ENCODE peak calls at places on chromosomes 3 and 15, in five cellular contexts. A, V, K, J and Q are unnamed samples.

GRCh38 chr15:40823572-40824343 is 4.8 kb downstream of the PPP1R14D start:
- DNase-seq in A (peak), V (no peak), J (no peak), K (no peak), Q (no peak)

GRCh38 chr3:170301404-170301803 is 56.1 kb upstream of the SKIL start:
- DNase-seq in J (no peak), K (no peak), V (no peak), A (no peak), Q (peak)

GRCh38 chr3:14413381-14414071 is 11.1 kb downstream of the SLC6A6 start:
- DNase-seq in J (no peak), A (no peak), V (peak), K (peak), Q (no peak)

GRCh38 chr3:48765376-48765775 is 48.4 kb upstream of the IP6K2 start:
- DNase-seq in J (peak), A (peak), V (no peak), K (no peak), Q (no peak)

GRCh38 chr15:29740692-29741311 is 81.5 kb downstream of the TJP1 start:
- DNase-seq in K (no peak), A (peak), J (no peak), V (no peak), Q (no peak)

GRCh38 chr15:100043732-100044131 is 298.0 kb downstream of the ADAMTS17 start:
- DNase-seq in V (no peak), J (no peak), K (no peak), A (no peak), Q (peak)

GRCh38 chr3:70882104-70882503 is 569.7 kb upstream of the MDFIC2 start:
- DNase-seq in V (no peak), J (peak), A (no peak), K (no peak), Q (peak)

GRCh38 chr3:45644467-45645201 is 44.6 kb upstream of the SACM1L start:
- DNase-seq in K (no peak), J (peak), A (no peak), V (no peak), Q (peak)

GRCh38 chr3:73295511-73296257 is 234.2 kb downstream of the EBLN2 start:
- DNase-seq in V (no peak), K (no peak), A (no peak), J (no peak), Q (no peak)

GRCh38 chr3:29614954-29615353 is 334.1 kb downstream of the RBMS3 start:
- DNase-seq in A (no peak), J (no peak), V (no peak), K (no peak), Q (no peak)

GRCh38 chr15:77409259-77410156 is 10.4 kb downstream of the PEAK1 start:
- DNase-seq in A (no peak), J (no peak), K (no peak), V (no peak), Q (no peak)

GRCh38 chr3:122646146-122646988 is 34.3 kb upstream of the PARP14 start:
- DNase-seq in V (no peak), K (no peak), A (no peak), J (no peak), Q (no peak)

GRCh38 chr3:193744822-193745684 is 152.0 kb downstream of the OPA1 start:
- DNase-seq in V (no peak), J (no peak), A (peak), K (no peak), Q (no peak)

GRCh38 chr3:149959443-149959842 is 11.3 kb downstream of the PFN2 start:
- DNase-seq in K (no peak), A (no peak), V (no peak), J (no peak), Q (no peak)

GRCh38 chr3:190534386-190534785 is 20.5 kb downstream of the IL1RAP start:
- DNase-seq in J (no peak), V (no peak), A (no peak), K (no peak), Q (peak)

GRCh38 chr3:182323126-182323727 is 470.1 kb upstream of the ATP11B start:
- DNase-seq in V (no peak), K (no peak), A (no peak), J (no peak), Q (no peak)

GRCh38 chr15:64134322-64134829 is 17.2 kb upstream of the SNX22 start:
- DNase-seq in A (no peak), V (no peak), K (no peak), J (no peak), Q (no peak)

GRCh38 chr15:101773496-101774100 is 29.7 kb upstream of the OR4F6 start:
- DNase-seq in J (no peak), V (no peak), A (peak), K (peak), Q (no peak)

GRCh38 chr3:13596426-13597205 is 47.7 kb downstream of the FBLN2 start:
- DNase-seq in V (no peak), A (no peak), J (no peak), K (no peak), Q (no peak)

GRCh38 chr15:34076785-34077184 is 24.9 kb downstream of the EMC7 start:
- DNase-seq in J (no peak), V (no peak), A (no peak), K (no peak), Q (no peak)

GRCh38 chr3:169365993-169366915 is 297.3 kb downstream of the MECOM start:
- DNase-seq in A (no peak), K (no peak), J (no peak), V (no peak), Q (no peak)

GRCh38 chr15:51267714-51268105 is 70.7 kb downstream of the CYP19A1 start:
- DNase-seq in A (no peak), K (peak), V (no peak), J (peak), Q (no peak)

GRCh38 chr3:73572371-73572770 is 52.4 kb downstream of the PDZRN3 start:
- DNase-seq in K (no peak), V (no peak), J (no peak), A (no peak), Q (no peak)

GRCh38 chr3:107241217-107241616 is 136.0 kb upstream of the CCDC54 start:
- DNase-seq in J (peak), A (no peak), K (peak), V (no peak), Q (no peak)

GRCh38 chr3:17153209-17153608 is 268.5 kb downstream of the PLCL2 start:
- DNase-seq in K (no peak), J (no peak), V (no peak), A (no peak), Q (no peak)

GRCh38 chr3:32138545-32139104 is 32.2 kb downstream of the GPD1L start:
- DNase-seq in K (no peak), J (no peak), V (no peak), A (no peak), Q (peak)

GRCh38 chr15:93249599-93249998 is 160.6 kb upstream of the RGMA start:
- DNase-seq in J (no peak), V (no peak), K (no peak), A (no peak), Q (no peak)

GRCh38 chr15:93250212-93250611 is 161.2 kb upstream of the RGMA start:
- DNase-seq in V (no peak), A (no peak), K (no peak), J (no peak), Q (no peak)

GRCh38 chr15:93245616-93246122 is 156.7 kb upstream of the RGMA start:
- DNase-seq in A (no peak), K (no peak), V (no peak), J (no peak), Q (no peak)

GRCh38 chr15:93246266-93247242 is 157.5 kb upstream of the RGMA start:
- DNase-seq in V (no peak), J (no peak), K (no peak), A (no peak), Q (no peak)

DNA sequence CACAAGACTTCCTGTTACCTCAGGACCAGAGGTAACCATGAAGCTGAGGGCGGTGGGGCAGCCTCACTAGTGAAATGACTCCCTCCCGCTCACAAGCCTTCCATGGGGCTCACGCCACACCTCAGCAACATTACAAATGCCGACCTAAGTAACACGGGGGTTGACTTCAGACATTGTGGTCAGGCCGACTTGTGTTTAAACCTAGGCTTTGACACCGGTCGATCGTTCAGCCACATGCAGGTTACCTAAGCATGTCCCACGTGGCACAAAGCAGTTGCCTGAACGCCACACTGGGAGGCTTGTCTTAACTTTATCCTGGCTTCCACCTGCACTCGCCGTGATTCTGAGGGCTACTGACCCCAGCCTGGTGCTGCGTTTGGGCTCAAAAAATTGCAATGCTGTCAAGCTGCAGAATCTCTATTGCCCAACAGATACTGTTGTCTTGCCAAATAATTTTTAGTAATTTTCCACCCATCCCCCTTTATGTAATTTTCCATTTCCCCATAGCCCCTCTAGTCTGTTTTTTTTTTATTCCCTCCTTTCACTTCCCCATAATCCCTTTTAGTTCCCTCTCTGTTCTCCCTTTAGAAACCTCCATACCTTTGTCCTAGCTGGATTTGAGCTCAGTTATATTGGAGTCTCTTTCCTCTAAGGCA is 158.6 kb upstream of the RGMA start:
- DNase-seq in A (no peak), J (no peak), K (no peak), V (no peak), Q (no peak)
- TF ChIP-seq JUN in A (no peak), J (no peak), K (no peak), V (no peak), Q (no peak)

DNA sequence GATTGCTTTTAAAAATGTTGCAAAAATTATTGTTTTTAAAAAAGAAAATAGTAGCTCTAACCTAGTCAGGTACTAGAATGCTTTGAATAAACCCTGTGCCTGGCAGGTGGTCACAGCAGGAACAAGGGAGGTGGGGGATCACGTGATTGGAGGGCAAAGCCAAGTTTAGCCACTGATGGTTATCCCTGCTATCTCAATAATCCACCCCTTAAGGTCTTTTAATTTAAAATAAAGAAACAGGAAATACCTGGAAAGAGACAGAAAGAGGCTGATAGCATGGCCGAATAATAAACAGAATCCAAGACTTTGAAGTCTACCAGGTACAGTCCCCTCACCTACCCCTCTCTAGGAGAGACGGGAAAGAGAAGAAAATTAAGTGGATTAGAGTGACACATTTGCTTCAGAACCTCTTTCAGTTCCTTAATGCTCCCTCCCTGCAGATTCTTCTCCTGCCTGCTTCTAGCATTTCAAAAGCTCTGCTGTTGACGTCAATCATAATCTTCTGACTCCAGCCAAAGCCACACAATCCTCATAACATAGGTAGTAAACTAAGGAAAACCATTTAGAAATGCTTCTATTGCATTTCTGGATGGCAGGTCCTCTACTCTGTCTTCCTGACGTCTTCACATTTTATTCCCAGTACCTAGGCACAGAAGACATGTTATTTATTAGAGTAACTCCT is 303.4 kb upstream of the MME start:
- DNase-seq in J (no peak), A (no peak), V (no peak), K (no peak), Q (no peak)
- TF ChIP-seq JUN in J (no peak), A (no peak), V (no peak), K (no peak), Q (no peak)

DNA sequence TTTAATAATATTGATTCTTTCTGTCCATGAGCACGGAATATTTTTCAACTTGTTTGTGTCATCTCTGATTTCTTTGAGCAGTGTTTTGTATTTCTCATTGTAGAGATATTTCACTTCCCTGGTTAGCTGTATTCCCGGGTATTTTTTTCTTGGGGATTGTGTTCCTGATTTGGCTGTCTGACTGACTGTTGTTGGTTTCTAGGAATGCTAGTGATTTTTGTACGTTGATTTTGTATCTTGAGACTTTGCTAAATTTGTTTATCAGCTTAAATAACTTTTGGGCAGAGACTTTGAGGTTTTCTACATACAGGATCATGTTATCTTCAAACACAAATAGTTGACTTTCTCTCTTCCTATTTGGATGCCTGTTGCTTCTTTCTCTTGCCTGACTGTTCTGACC is 418.8 kb upstream of the ALCAM start:
- DNase-seq in J (no peak), A (no peak), V (no peak), K (no peak), Q (no peak)
- TF ChIP-seq JUN in J (no peak), A (no peak), V (no peak), K (no peak), Q (no peak)

DNA sequence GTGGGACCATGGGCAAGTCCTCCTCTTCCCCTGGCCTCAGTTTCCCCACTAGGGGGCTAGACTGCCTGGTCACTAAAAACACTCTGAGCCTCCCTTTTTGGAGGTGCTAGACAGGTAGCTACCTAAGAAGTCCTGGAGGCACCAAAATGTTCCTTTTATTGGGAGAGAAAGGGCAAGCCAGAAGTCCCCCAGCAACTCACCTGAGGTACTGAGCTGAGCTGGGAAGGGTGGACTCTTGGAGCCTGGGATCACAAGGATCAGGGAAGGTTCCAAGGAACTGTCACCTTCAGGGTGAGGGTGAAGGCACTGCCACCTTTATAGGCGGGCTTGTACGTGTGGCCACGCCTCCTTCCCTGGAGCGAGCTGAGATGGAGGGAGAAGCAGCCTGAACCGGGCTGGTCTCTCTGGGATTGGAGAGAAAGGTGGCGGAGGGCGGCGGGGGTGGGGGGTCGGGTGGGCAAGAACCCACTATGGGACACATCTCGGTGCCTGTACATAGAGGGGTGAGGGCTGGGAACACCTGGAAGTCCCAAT is at the start of gene CYP1A1:
- DNase-seq in J (peak), V (no peak), K (peak), A (no peak), Q (no peak)
- TF ChIP-seq JUN in J (no peak), V (no peak), K (no peak), A (no peak), Q (no peak)